ENCODE peak calls at places on chromosome 7, in six cellular contexts. V is NCI-H1694; Q is NCI-H1417; K is NAMALWA; C is HL-60; O is activated naive CD4-positive, alpha-beta T cell treated with anti-CD3 and anti-CD28 coated beads, Interleukin-2, amount 10 ng/mL, durations not matched to agents 7 days and 5 days. Y is an unnamed sample.

GRCh38 chr7:85094046-85094720 is 92.7 kb downstream of the SEMA3D start:
- DNase-seq in V (no peak), Q (no peak), K (no peak), C (no peak), O (no peak), Y (no peak)

GRCh38 chr7:106484562-106484961 is 176.4 kb downstream of the CCDC71L start:
- DNase-seq in V (no peak), Q (no peak), K (no peak), C (peak; percentile 16), O (no peak), Y (no peak)

GRCh38 chr7:18675579-18675978 is 180.0 kb downstream of the HDAC9 start:
- DNase-seq in V (no peak), Q (no peak), K (no peak), C (no peak), O (no peak), Y (no peak)

GRCh38 chr7:124649397-124650029 is 116.1 kb downstream of the GPR37 start:
- DNase-seq in V (no peak), Q (no peak), K (peak; percentile 9), C (no peak), O (no peak), Y (no peak)

GRCh38 chr7:725223-726005 is 1.1 kb upstream of the DNAAF5 start:
- DNase-seq in V (no peak), Q (no peak), K (no peak), C (peak; percentile 12), O (no peak), Y (no peak)

GRCh38 chr7:71131256-71131752 is 640 bp upstream of the GALNT17 start:
- DNase-seq in V (no peak), Q (no peak), K (no peak), C (peak; percentile 1), O (no peak), Y (no peak)

GRCh38 chr7:36286241-36286640 is 103.4 kb upstream of the ANLN start:
- DNase-seq in V (no peak), Q (no peak), K (peak; percentile 46), C (no peak), O (peak; percentile 76), Y (peak; percentile 55)

GRCh38 chr7:116802144-116802747 is 60.1 kb upstream of the CAPZA2 start:
- DNase-seq in V (no peak), Q (no peak), K (no peak), C (no peak), O (no peak), Y (no peak)

GRCh38 chr7:150307904-150308303 is 15.3 kb upstream of the LRRC61 start:
- DNase-seq in V (no peak), Q (no peak), K (no peak), C (no peak), O (no peak), Y (no peak)

GRCh38 chr7:151671514-151671913 is 151.8 kb upstream of the RHEB start:
- DNase-seq in V (no peak), Q (no peak), K (no peak), C (no peak), O (no peak), Y (no peak)

Y was measured in OCI-LY7.